ENCODE peak calls at places on chromosomes 7 and 10, in nine cellular contexts. D is tibial nerve, F is right lobe of liver, M is fibroblast of lung, E is aorta, C is MG63, Y is kidney, K is keratinocyte, L is AG10803. Z is an unnamed sample.

GRCh38 chr10:34343764-34344163 is 471.3 kb downstream of the PARD3 start:
- DNase-seq in D (no peak), F (no peak), M (peak), E (no peak), C (no peak), Y (no peak), K (no peak), L (peak), Z (no peak)

GRCh38 chr7:128056901-128057300 is 25.7 kb upstream of the LRRC4 start:
- DNase-seq in D (no peak), F (no peak), M (peak), E (no peak), C (peak), Y (no peak), K (no peak), L (peak), Z (no peak)

GRCh38 chr10:47159361-47160228 is 140.4 kb upstream of the GDF10 start:
- DNase-seq in D (no peak), F (no peak), M (peak), E (no peak), C (no peak), Y (no peak), K (no peak), L (peak), Z (no peak)

GRCh38 chr10:122590158-122590557 is 29.6 kb downstream of the DMBT1 start:
- DNase-seq in D (no peak), F (no peak), M (no peak), E (no peak), C (no peak), Y (no peak), K (no peak), L (no peak), Z (no peak)

GRCh38 chr10:129756912-129757861 is 206.9 kb downstream of the EBF3 start:
- DNase-seq in D (peak), F (peak), M (no peak), E (no peak), C (no peak), Y (peak), K (no peak), L (peak), Z (no peak)

GRCh38 chr10:118721005-118721876 is 33.5 kb downstream of the CACUL1 start:
- DNase-seq in D (peak), F (no peak), M (peak), E (no peak), C (peak), Y (no peak), K (no peak), L (peak), Z (peak)

GRCh38 chr10:3099291-3100092 is 32.1 kb downstream of the PFKP start:
- DNase-seq in D (no peak), F (no peak), M (peak), E (peak), C (no peak), Y (peak), K (no peak), L (peak), Z (no peak)

GRCh38 chr7:143882611-143883078 is 19.3 kb downstream of the TCAF1 start:
- DNase-seq in D (peak), F (peak), M (peak), E (peak), C (peak), Y (peak), K (no peak), L (peak), Z (peak)

GRCh38 chr10:6738464-6738824 is 158.4 kb upstream of the PRKCQ start:
- DNase-seq in D (no peak), F (no peak), M (peak), E (no peak), C (no peak), Y (no peak), K (no peak), L (no peak), Z (peak)

GRCh38 chr10:6739530-6740174 is 159.6 kb upstream of the PRKCQ start:
- DNase-seq in D (no peak), F (no peak), M (no peak), E (no peak), C (no peak), Y (no peak), K (no peak), L (no peak), Z (no peak)

GRCh38 chr10:6734286-6734685 is 154.2 kb upstream of the PRKCQ start:
- DNase-seq in D (no peak), F (no peak), M (no peak), E (no peak), C (no peak), Y (no peak), K (no peak), L (no peak), Z (no peak)

GRCh38 chr10:6737080-6737641 is 157.1 kb upstream of the PRKCQ start:
- DNase-seq in D (no peak), F (no peak), M (peak), E (no peak), C (peak), Y (no peak), K (peak), L (peak), Z (peak)

DNA sequence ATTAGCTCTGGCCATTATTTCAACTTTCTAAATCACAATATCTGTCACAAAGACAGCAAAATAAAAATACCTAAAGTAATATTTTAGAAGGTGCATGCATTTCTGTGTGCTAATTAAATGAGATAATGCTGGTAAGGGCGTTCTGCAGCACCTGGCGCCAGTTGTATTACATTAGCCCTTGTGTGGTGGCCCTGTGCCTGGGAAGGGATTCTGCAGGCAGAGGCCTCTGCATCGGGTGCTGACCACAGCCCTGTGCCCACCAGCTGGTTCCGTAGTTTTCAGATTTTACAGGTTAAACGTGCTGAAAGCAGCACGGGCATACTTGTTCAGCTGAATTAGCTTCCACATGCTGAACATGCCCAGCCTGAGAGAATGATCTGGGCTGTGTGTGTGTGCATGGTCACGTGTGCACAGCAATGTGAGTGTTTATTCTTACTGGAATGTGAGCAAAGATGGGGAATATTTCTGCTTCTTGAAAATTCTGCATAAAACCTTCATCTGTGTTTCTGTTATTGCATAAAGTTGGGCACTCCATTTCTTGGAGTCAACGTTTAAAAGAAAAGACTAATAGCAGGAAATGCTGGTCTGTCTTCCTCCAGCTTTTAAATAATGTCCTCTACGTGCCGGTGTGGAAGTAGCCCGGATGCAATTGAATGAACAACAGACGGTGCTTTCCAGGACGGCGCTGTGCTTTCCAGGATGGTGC is 157.8 kb upstream of the PRKCQ start:
- DNase-seq in D (no peak), F (no peak), M (peak), E (no peak), C (peak), Y (no peak), K (no peak), L (peak), Z (no peak)
- H3K4me3 ChIP-seq in D (no peak), F (no peak), M (no peak), E (no peak), C (no peak), Y (peak), K (peak), L (peak), Z (no peak)

DNA sequence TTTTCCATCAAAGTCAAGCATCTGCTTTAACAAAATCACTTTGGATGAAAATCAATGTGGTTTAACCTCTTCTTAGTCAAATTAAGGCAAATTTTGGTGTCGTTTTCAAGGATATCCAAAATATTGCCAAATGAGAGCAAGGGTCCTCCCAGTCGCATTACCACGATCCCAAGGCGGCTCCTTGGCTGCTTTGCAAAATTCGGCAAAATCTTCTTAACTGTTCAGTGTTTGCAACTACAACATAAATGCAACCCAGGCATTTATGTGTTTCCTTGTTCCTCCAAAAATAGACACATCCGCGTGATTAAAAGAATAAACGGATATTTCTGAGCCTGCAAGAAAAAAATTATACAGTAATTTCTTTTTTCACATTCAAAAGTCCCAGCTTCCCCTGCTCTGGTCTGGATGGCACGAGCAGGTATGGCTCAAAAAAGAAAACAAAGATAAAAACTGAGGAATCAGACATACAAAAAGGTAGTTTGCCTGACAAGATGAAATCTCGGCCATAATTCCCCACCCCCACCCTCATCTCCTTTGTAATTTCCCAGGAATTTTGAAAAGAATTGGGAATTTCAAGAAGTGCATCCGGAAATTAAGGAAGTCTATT is 6.1 kb downstream of the SKIDA1 start:
- DNase-seq in D (no peak), F (no peak), M (peak), E (no peak), C (no peak), Y (no peak), K (no peak), L (no peak), Z (no peak)
- H3K4me3 ChIP-seq in D (peak), F (peak), M (peak), E (peak), C (peak), Y (peak), K (peak), L (peak), Z (peak)

DNA sequence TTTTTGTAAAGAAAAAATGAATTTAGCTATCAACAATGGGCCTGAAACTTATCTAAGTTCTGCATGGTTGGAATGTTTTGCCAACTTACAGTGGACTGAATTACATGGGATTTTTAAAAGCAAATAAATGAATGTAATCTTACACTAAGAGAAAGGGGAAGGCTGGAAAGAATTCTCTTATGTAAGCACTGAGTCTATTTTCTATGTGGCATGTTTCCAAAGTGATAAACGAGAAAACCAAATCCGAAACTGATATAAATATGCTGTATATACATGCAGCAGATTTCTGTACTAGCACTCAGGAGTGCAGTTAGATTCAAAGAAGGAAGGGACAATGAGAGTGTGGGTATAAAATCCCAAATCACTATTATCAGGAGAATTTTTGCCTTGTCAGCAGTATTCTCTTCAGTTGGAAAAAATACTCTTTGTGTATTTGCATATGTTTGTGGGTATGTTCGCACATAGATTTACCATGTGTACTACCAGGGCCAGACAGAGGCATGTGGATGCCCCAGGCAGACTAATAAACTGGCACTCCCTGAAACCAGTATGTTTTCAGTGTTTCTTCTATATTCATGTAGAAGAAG is 334.3 kb upstream of the SEMA3D start:
- DNase-seq in D (no peak), F (no peak), M (peak), E (no peak), C (no peak), Y (no peak), K (no peak), L (no peak), Z (no peak)
- H3K4me3 ChIP-seq in D (no peak), F (no peak), M (no peak), E (no peak), C (no peak), Y (no peak), K (no peak), L (no peak), Z (no peak)

GRCh38 chr7:134662166-134662870 is 15.7 kb downstream of the BPGM start:
- DNase-seq in D (no peak), F (no peak), M (no peak), E (no peak), C (no peak), Y (no peak), K (no peak), L (no peak), Z (no peak)

GRCh38 chr7:134660242-134660785 is 13.7 kb downstream of the BPGM start:
- DNase-seq in D (no peak), F (no peak), M (no peak), E (no peak), C (no peak), Y (no peak), K (no peak), L (peak), Z (no peak)

GRCh38 chr7:134662871-134663205 is 16.2 kb downstream of the BPGM start:
- DNase-seq in D (no peak), F (no peak), M (no peak), E (no peak), C (no peak), Y (no peak), K (no peak), L (peak), Z (no peak)

DNA sequence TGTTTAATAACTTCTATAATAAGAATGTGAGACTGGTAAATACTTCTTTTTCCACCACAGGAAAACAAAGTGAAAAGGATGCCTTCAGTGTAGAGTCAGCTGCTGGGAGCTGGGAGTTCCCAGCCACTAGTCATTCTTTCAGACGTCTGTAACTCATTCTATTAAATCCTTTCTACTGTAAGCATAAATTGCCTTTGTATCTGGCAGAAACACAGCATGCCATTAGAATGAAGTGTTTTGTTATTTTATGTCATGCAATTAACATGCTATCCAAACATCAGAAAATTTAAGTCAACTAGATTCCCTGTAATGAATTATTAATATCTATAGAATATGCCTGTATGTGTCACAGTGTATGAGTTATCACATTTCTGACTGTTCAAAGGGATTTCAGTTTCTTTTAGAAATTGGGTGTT is 14.3 kb downstream of the BPGM start:
- DNase-seq in D (no peak), F (no peak), M (peak), E (no peak), C (peak), Y (no peak), K (no peak), L (peak), Z (no peak)
- H3K4me3 ChIP-seq in D (no peak), F (no peak), M (no peak), E (no peak), C (no peak), Y (no peak), K (no peak), L (no peak), Z (no peak)

DNA sequence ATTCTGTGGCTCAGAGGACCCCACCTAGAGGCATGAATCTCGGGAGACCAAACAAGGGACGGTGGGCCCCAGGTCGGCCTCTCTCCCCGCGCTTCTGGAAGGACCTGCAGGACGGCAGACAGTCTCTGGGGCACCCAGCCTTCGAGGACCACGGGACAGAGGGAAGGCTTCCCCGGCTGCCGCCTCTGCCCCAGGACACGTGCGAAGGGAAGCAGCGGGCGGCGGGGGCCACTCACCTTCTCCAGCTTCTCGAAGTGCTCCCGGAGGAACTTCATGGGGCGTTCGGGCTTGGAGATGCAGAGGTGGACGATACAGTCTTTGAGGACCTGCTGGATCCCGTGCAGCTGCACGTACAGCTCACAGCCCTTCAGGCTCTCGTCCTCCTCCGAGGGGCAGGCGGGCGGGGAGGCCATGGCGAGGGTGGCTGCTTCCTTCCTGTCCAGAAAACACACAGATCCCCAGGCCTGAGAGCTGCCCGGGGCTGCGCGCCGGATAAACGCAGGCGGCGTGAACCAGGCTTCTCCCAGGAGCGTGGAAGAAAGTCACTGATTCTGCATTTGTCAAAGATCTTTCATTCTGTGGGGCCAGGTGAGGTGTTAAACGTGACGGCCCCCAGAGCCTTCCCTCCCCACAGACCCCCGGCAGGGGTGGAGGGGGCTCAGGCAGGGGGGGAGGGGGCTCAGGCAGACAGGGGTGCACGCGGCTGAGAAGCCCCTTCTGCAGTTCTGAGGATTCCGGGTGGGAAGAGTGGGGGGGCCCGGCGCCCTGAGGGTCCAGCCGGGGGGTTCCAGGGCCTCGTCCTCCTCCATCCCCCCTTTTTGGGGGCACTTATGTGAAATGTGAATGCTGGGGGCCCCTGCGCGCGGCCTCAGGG is 15.2 kb upstream of the DNAAF5 start:
- DNase-seq in D (no peak), F (no peak), M (no peak), E (no peak), C (no peak), Y (peak), K (no peak), L (no peak), Z (peak)
- H3K4me3 ChIP-seq in D (no peak), F (peak), M (peak), E (no peak), C (no peak), Y (no peak), K (no peak), L (no peak), Z (peak)

DNA sequence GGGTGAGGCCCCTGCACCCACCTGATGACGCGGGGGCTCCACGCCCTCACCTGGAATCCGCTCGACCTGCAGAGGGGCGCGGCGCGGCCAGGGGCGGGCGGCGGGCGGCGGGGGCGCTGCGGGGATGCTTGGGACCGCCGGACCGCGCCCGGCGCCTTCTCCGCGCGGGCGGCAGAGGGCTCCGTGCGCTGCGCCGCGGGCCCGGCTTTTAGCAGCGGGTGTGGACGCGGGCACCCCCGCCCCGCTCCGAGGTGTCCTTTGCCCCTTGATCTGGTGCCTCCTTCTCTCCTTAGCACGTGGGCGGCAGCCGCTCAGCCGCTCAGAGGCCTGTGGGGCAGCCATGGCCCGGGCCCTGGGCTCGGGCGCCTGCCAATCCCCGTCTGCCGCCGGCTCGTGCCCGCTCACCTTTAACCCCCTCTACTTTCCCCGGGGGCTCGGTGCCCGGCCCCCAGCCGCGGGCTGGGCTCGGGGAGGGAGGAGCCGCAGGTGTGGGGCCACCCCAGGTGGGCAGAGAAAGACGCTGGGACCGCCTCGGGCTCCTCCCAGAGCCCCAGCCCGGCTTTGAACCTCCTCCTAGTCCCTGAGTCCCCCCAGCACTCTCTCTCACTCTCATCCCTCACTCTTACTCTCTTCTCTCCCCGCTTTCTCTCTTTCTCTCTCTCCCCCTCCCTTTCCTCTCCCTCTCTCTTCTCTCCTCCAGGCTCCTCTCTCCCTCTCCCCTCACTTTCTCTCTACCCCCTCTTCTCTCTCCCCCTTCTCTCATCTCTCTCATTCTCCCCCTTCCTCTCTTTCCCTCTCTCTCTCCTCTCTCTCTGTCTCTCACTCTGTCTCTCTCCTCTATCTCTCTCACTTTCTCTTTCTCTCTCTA is 19.7 kb upstream of the VPS37D start:
- DNase-seq in D (no peak), F (peak), M (no peak), E (peak), C (peak), Y (peak), K (no peak), L (no peak), Z (peak)
- H3K4me3 ChIP-seq in D (peak), F (peak), M (peak), E (peak), C (peak), Y (no peak), K (peak), L (no peak), Z (peak)

Z was measured in H7.